ENCODE peak calls at places on chromosomes 1 and 21, in five cellular contexts. R is suprapubic skin, A is left lung, Z is heart left ventricle, X is astrocyte of the spinal cord. H is an unnamed sample.

GRCh38 chr1:159881930-159882839 is 17.8 kb downstream of the CFAP45 start:
- DNase-seq in R (peak), X (peak), A (peak), Z (no peak), H (peak)

GRCh38 chr1:29974345-29974744 is 738.0 kb downstream of the PTPRU start:
- DNase-seq in R (no peak), Z (no peak), X (peak), A (no peak), H (peak)

GRCh38 chr1:246792603-246793002 is 68.4 kb downstream of the SCCPDH start:
- DNase-seq in A (no peak), Z (no peak), X (no peak), R (peak), H (no peak)

GRCh38 chr21:45301521-45302081 is 13.9 kb upstream of the POFUT2 start:
- DNase-seq in A (peak), R (no peak), X (no peak), Z (no peak), H (no peak)

GRCh38 chr1:161200421-161200991 is 1.7 kb upstream of the ADAMTS4 start:
- DNase-seq in A (no peak), R (no peak), X (no peak), Z (no peak), H (no peak)

GRCh38 chr1:9350011-9350907 is 57.6 kb downstream of the SPSB1 start:
- DNase-seq in Z (peak), X (peak), R (no peak), A (peak), H (no peak)

GRCh38 chr1:218164111-218164929 is 120.8 kb upstream of the RRP15 start:
- DNase-seq in R (no peak), X (peak), Z (peak), A (peak), H (peak)

GRCh38 chr21:42358261-42358660 is 7.5 kb upstream of the TFF2 start:
- DNase-seq in X (no peak), Z (no peak), R (no peak), A (no peak), H (no peak)

GRCh38 chr1:32893198-32894018 is 7.1 kb downstream of the HPCA start:
- DNase-seq in A (peak), Z (peak), X (peak), R (no peak), H (no peak)

GRCh38 chr21:44294391-44295162 is 5.3 kb upstream of the PFKL start:
- DNase-seq in Z (peak), A (peak), X (peak), R (no peak), H (no peak)

GRCh38 chr1:52296345-52296744 is 69.7 kb downstream of the CC2D1B start:
- DNase-seq in A (no peak), R (no peak), Z (no peak), X (peak), H (peak)

GRCh38 chr1:4023678-4024077 is 123.6 kb upstream of the C1orf174 start:
- DNase-seq in A (peak), R (no peak), X (no peak), Z (no peak), H (no peak)

GRCh38 chr1:29800522-29800956 is 564.2 kb downstream of the PTPRU start:
- DNase-seq in R (no peak), A (peak), Z (no peak), X (no peak), H (no peak)

GRCh38 chr1:55974714-55975441 is 604.5 kb downstream of the PLPP3 start:
- DNase-seq in R (no peak), Z (no peak), A (no peak), X (peak), H (no peak)

GRCh38 chr1:224317383-224318045 is 12.5 kb downstream of the NVL start:
- DNase-seq in A (no peak), Z (no peak), R (no peak), X (no peak), H (no peak)

GRCh38 chr21:17491716-17492414 is 21.0 kb upstream of the CXADR start:
- DNase-seq in A (no peak), R (no peak), Z (no peak), X (peak), H (peak)

GRCh38 chr1:11795238-11795890 is 10.4 kb downstream of the MTHFR start:
- DNase-seq in Z (no peak), R (no peak), X (no peak), A (no peak), H (no peak)

GRCh38 chr1:42730002-42730401 is 10.0 kb downstream of the CLDN19 start:
- DNase-seq in Z (no peak), X (no peak), R (no peak), A (no peak), H (no peak)

GRCh38 chr1:28099050-28099769 is 10.8 kb upstream of the EYA3 start:
- DNase-seq in A (no peak), R (no peak), Z (peak), X (no peak), H (no peak)

GRCh38 chr1:1260843-1261560 is 12.7 kb downstream of the UBE2J2 start:
- DNase-seq in X (no peak), R (no peak), A (no peak), Z (no peak), H (no peak)

GRCh38 chr1:26225033-26225831 is 8.8 kb upstream of the CEP85 start:
- DNase-seq in R (no peak), Z (peak), X (peak), A (peak), H (peak)

GRCh38 chr21:29904359-29905282 is 35.2 kb downstream of the GRIK1 start:
- DNase-seq in R (no peak), Z (no peak), A (no peak), X (peak), H (peak)

GRCh38 chr1:25356848-25357247 is 18.7 kb downstream of the TMEM50A start:
- DNase-seq in R (no peak), A (no peak), X (no peak), Z (no peak), H (no peak)

GRCh38 chr1:199272107-199272506 is 633.3 kb downstream of the PTPRC start:
- DNase-seq in X (peak), R (no peak), Z (no peak), A (no peak), H (no peak)

GRCh38 chr1:93690921-93691789 is 9.5 kb upstream of the BCAR3 start:
- DNase-seq in Z (no peak), A (no peak), R (no peak), X (no peak), H (no peak)

GRCh38 chr1:193700710-193701355 is 514.4 kb upstream of the B3GALT2 start:
- DNase-seq in Z (no peak), X (peak), R (no peak), A (no peak), H (no peak)

GRCh38 chr1:222820159-222820732 is 5.4 kb downstream of the DISP1 start:
- DNase-seq in Z (no peak), A (no peak), R (no peak), X (no peak), H (no peak)

GRCh38 chr1:231232870-231233734 is 7.9 kb upstream of the GNPAT start:
- DNase-seq in A (no peak), X (no peak), Z (no peak), R (no peak), H (peak)

GRCh38 chr1:193192586-193192985 is 6.2 kb upstream of the B3GALT2 start:
- DNase-seq in Z (no peak), A (peak), X (no peak), R (no peak), H (no peak)

GRCh38 chr1:47031059-47031458 is 7.6 kb downstream of the CYP4X1 start:
- DNase-seq in A (no peak), R (no peak), X (peak), Z (no peak), H (no peak)

GRCh38 chr1:158654570-158654969 is 31.9 kb downstream of the SPTA1 start:
- DNase-seq in Z (no peak), R (no peak), X (no peak), A (no peak), H (no peak)

GRCh38 chr21:45954271-45954670 is 27.3 kb upstream of the COL6A1 start:
- DNase-seq in X (no peak), Z (peak), A (no peak), R (no peak), H (no peak)

GRCh38 chr1:226425431-226426031 is 17.6 kb upstream of the PARP1 start:
- DNase-seq in A (no peak), X (no peak), Z (no peak), R (no peak), H (peak)

GRCh38 chr1:16117936-16118335 is 37.9 kb downstream of the EPHA2 start:
- DNase-seq in A (peak), R (no peak), X (no peak), Z (peak), H (no peak)

GRCh38 chr1:17140279-17140678 is 21.0 kb upstream of the PADI2 start:
- DNase-seq in R (no peak), A (no peak), Z (no peak), X (no peak), H (no peak)
- H3K4me3 ChIP-seq in R (no peak), A (no peak), Z (no peak), X (no peak), H (no peak)

DNA sequence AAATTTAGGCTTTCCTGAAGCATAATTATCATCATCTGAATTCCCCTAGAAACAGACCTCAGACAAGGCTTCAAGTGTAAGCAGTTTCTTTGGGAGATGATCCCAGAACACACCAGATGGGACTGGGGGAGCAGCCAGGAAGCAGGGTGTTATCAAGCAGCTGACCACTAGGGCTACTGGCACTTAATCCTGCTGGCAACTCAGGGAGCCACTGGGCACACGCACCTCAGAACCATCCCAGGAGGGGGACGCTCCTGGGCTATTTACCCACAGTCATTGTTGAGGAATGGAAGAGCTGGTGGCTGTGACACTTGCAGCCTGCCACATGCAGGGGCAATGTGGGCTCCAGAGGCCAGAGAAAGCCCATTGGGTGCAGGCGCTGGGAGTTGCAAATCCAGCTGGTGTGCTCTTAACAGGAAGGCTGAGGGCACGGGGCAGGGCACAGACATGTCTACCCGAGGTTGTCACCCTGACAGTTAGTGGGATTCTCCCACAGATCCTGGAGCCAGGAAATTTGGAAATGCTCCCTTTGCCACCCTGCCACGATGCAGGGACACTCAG is 15.1 kb upstream of the IL22RA1 start:
- DNase-seq in A (no peak), X (no peak), Z (no peak), R (no peak), H (no peak)
- TF ChIP-seq CTCF in A (no peak), X (peak), Z (peak), R (no peak), H (peak)

GRCh38 chr21:34074283-34075098 is 1.1 kb downstream of the MRPS6 start:
- DNase-seq in R (no peak), Z (no peak), A (no peak), X (no peak), H (peak)

GRCh38 chr21:34076835-34077234 is 3.5 kb downstream of the MRPS6 start:
- DNase-seq in X (no peak), Z (no peak), A (no peak), R (no peak), H (no peak)

GRCh38 chr21:34073749-34074282 is 438 bp downstream of the MRPS6 start:
- DNase-seq in R (no peak), Z (peak), A (peak), X (no peak), H (peak)

GRCh38 chr21:34075760-34076159 is 2.4 kb downstream of the MRPS6 start:
- DNase-seq in A (no peak), X (no peak), Z (no peak), R (no peak), H (no peak)

GRCh38 chr21:34075099-34075425 is 1.7 kb downstream of the MRPS6 start:
- DNase-seq in X (no peak), Z (no peak), A (no peak), R (no peak), H (no peak)
- H3K4me3 ChIP-seq in X (peak), Z (peak), A (peak), R (peak), H (peak)

DNA sequence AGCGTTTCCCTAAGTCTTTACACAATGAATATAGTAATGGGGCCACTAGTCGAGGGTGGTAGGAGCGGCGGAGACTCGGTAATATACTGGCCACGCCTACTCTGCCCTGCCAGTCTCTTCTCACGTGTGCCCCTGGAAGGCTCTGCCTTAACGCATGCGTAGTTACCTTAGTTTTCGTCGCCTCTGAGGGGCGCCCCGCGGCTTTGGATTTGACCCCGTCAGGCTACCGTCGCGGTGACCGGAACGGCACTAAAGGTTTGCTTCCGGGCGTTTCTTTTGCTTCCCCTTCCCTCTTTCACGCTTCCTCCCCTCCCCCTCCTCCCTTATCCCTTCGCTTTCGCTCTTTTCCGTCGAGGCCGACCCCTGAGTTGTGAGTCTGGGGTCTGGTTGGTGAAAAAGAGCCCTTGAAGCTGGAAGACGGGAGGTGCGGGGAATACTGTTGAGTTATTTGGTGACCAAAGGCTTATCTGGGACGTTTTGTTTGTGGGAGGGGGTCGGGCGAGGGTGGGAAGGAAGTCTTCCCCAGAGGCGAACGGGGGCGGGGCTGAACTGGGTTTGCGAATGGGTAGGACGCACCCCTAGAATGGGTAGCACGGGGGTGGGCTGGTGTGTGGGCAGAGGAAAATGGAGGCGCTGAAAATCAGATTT is at the start of gene SETDB1:
- DNase-seq in X (peak), Z (peak), A (peak), R (peak), H (peak)
- TF ChIP-seq CTCF in X (no peak), Z (no peak), A (no peak), R (no peak), H (peak)

GRCh38 chr1:31058012-31058411 is 7.5 kb downstream of the PUM1 start:
- DNase-seq in Z (no peak), R (no peak), A (no peak), X (no peak), H (no peak)

GRCh38 chr1:31054958-31055481 is 10.5 kb downstream of the PUM1 start:
- DNase-seq in R (no peak), A (no peak), Z (no peak), X (no peak), H (no peak)

GRCh38 chr1:31055953-31056352 is 9.6 kb downstream of the PUM1 start:
- DNase-seq in R (no peak), X (no peak), Z (no peak), A (no peak), H (no peak)

GRCh38 chr1:31054349-31054748 is 11.2 kb downstream of the PUM1 start:
- DNase-seq in Z (no peak), A (no peak), R (no peak), X (peak), H (no peak)

GRCh38 chr1:31055501-31055900 is 10.0 kb downstream of the PUM1 start:
- DNase-seq in Z (no peak), A (no peak), X (no peak), R (no peak), H (no peak)
- H3K4me3 ChIP-seq in Z (no peak), A (no peak), X (no peak), R (no peak), H (no peak)

GRCh38 chr1:166953486-166953885 is 21.9 kb downstream of the ILDR2 start:
- DNase-seq in X (no peak), R (no peak), Z (no peak), A (no peak), H (no peak)
- TF ChIP-seq CTCF in X (no peak), R (no peak), Z (no peak), A (no peak), H (no peak)

GRCh38 chr1:113401728-113402127 is 11.4 kb downstream of the MAGI3 start:
- DNase-seq in X (no peak), A (no peak), Z (no peak), R (no peak), H (no peak)
- H3K4me3 ChIP-seq in X (no peak), A (no peak), Z (no peak), R (no peak), H (no peak)

DNA sequence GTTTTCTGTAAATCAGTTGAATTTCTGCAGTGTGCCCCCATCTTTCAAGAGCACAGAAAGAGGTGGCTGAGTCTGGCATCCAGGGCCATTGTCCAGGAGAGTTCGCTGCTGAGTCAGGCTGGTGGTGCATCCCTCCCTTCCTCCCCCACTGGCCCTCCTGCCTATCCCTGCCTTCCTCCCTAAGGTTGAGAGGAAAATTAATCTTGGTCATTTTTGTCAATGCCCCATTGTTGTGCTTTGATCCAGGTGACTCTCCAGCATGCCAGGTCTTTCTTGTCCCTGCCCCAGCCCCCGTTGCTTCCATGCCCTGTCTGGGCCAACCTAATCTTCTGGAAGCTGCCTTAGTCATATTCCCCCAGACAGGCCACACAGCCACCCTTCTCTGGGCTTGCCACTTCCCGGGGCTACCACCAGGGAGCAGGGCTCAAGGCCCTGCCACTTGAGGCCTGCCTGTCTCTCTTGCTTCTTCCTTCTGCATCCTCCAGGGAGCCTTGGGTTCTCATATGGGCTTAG is 26.6 kb downstream of the PROK1 start:
- DNase-seq in A (no peak), R (no peak), X (no peak), Z (no peak), H (no peak)
- TF ChIP-seq CTCF in A (no peak), R (no peak), X (peak), Z (no peak), H (no peak)

GRCh38 chr1:175191654-175192053 is 922 bp downstream of the KIAA0040 start:
- DNase-seq in R (no peak), X (no peak), A (no peak), Z (no peak), H (peak)
- H3K4me3 ChIP-seq in R (peak), X (peak), A (peak), Z (peak), H (peak)